ENCODE peak calls at places on chromosomes 12 and 14, in nine cellular contexts. X, L, U, E, C, T, R, W and S are unnamed samples.

GRCh38 chr12:6341439-6342139 is at the start of gene TNFRSF1A:
- DNase-seq in T (peak; percentile 84), E (peak; percentile 77), W (peak; percentile 65), L (peak; percentile 77), X (peak; percentile 87), C (peak; percentile 81), U (peak; percentile 82), R (no peak), S (peak; percentile 85)

GRCh38 chr12:59317598-59317997 is 278.2 kb upstream of the SLC16A7 start:
- DNase-seq in X (no peak), L (no peak), C (no peak), E (no peak), R (no peak), W (no peak), T (no peak), U (no peak), S (no peak)

GRCh38 chr12:75767957-75768356 is 256.5 kb upstream of the KRR1 start:
- DNase-seq in C (no peak), E (no peak), X (no peak), U (no peak), W (no peak), T (no peak), R (no peak), L (no peak), S (no peak)

GRCh38 chr14:67079836-67080235 is 109.4 kb upstream of the GARIN2 start:
- DNase-seq in L (no peak), T (no peak), C (no peak), W (no peak), R (no peak), E (no peak), X (no peak), U (no peak), S (no peak)

GRCh38 chr14:101215936-101216335 is 312.4 kb upstream of the RTL1 start:
- DNase-seq in T (no peak), R (peak; percentile 20), L (no peak), W (no peak), X (no peak), C (no peak), E (no peak), U (no peak), S (no peak)

GRCh38 chr12:28622416-28622815 is 432.2 kb downstream of the CCDC91 start:
- DNase-seq in C (no peak), W (no peak), X (no peak), L (no peak), E (no peak), T (no peak), R (no peak), U (no peak), S (peak; percentile 9)

GRCh38 chr12:25135531-25136154 is 59.3 kb downstream of the DNAI7 start:
- DNase-seq in W (peak; percentile 10), U (no peak), X (no peak), L (no peak), R (no peak), E (peak; percentile 54), T (no peak), C (no peak), S (peak; percentile 10)

GRCh38 chr14:76104802-76105355 is 46.8 kb upstream of the GPATCH2L start:
- DNase-seq in W (no peak), U (no peak), X (no peak), E (no peak), C (no peak), T (no peak), L (no peak), R (no peak), S (no peak)

GRCh38 chr12:112577473-112578334 is 159.0 kb downstream of the PTPN11 start:
- DNase-seq in X (no peak), R (no peak), T (no peak), C (no peak), U (no peak), L (no peak), E (no peak), W (no peak), S (peak; percentile 24)

GRCh38 chr14:37641117-37641516 is 45.7 kb downstream of the TTC6 start:
- DNase-seq in R (no peak), U (no peak), C (no peak), T (no peak), X (no peak), L (no peak), W (no peak), E (no peak), S (no peak)

GRCh38 chr12:108594-108993 is 42.0 kb downstream of the IQSEC3 start:
- DNase-seq in U (no peak), C (no peak), R (no peak), W (no peak), T (no peak), L (peak; percentile 43), E (peak; percentile 58), X (peak; percentile 51), S (no peak)

GRCh38 chr14:103091041-103091882 is 3.3 kb upstream of the EXOC3L4 start:
- DNase-seq in U (peak; percentile 83), C (peak; percentile 42), E (peak; percentile 70), X (no peak), T (peak; percentile 90), W (no peak), R (no peak), L (peak; percentile 64), S (peak; percentile 67)

GRCh38 chr14:75794615-75795038 is 133.6 kb downstream of the TTLL5 start:
- DNase-seq in R (no peak), U (no peak), E (no peak), X (no peak), C (no peak), T (no peak), L (no peak), W (peak; percentile 9), S (no peak)

GRCh38 chr14:60657609-60657983 is 8.3 kb upstream of the SIX1 start:
- DNase-seq in T (peak; percentile 55), U (no peak), R (no peak), C (no peak), X (no peak), E (no peak), W (no peak), L (no peak), S (no peak)

GRCh38 chr14:23146423-23146910 is 27.4 kb upstream of the CEBPE start:
- DNase-seq in L (no peak), W (no peak), C (no peak), E (no peak), X (no peak), R (no peak), U (no peak), T (no peak), S (no peak)

GRCh38 chr14:23147676-23148075 is 28.6 kb upstream of the CEBPE start:
- DNase-seq in C (peak; percentile 37), X (peak; percentile 84), W (no peak), R (no peak), L (no peak), T (no peak), E (peak; percentile 55), U (no peak), S (no peak)

GRCh38 chr14:23145794-23146422 is 26.9 kb upstream of the CEBPE start:
- DNase-seq in L (no peak), C (peak; percentile 55), X (no peak), W (no peak), U (no peak), R (no peak), E (no peak), T (no peak), S (no peak)

GRCh38 chr14:23148596-23149249 is 29.7 kb upstream of the CEBPE start:
- DNase-seq in U (no peak), R (no peak), E (no peak), T (no peak), L (no peak), C (no peak), X (no peak), W (no peak), S (no peak)

GRCh38 chr14:23146980-23147379 is 27.9 kb upstream of the CEBPE start:
- DNase-seq in C (no peak), W (no peak), T (no peak), L (no peak), X (no peak), R (no peak), U (no peak), E (no peak), S (no peak)
- H3K4me1 ChIP-seq in C (no peaks in the 10 kb centered on the region), W (no peaks in the 10 kb centered on the region), T (peaks cover 7% of the 10 kb centered on the region), L (peaks cover 63% of the 10 kb centered on the region), X (no peaks in the 10 kb centered on the region), R (peaks cover 16% of the 10 kb centered on the region), U (no peaks in the 10 kb centered on the region), E (no peaks in the 10 kb centered on the region), S (peaks cover 31% of the 10 kb centered on the region)

GRCh38 chr12:111482464-111482863 is 76.7 kb downstream of the SH2B3 start:
- DNase-seq in E (no peak), X (no peak), L (no peak), T (no peak), C (no peak), R (no peak), W (no peak), U (no peak), S (no peak)
- TF ChIP-seq CTCF in E (no peak), X (peak; percentile 15), L (peak; percentile 37), T (no peak), C (peak; percentile 27), R (no peak), W (no peak), U (no peak), S (no peak)

GRCh38 chr12:108886873-108887629 is 7.2 kb downstream of the DAO start:
- DNase-seq in T (no peak), W (no peak), L (no peak), C (no peak), U (no peak), X (no peak), E (no peak), R (no peak), S (no peak)

GRCh38 chr12:108884116-108885012 is 4.5 kb downstream of the DAO start:
- DNase-seq in W (peak; percentile 14), X (peak; percentile 54), R (no peak), E (peak; percentile 24), L (peak; percentile 39), C (peak; percentile 5), U (no peak), T (peak; percentile 82), S (peak; percentile 67)

GRCh38 chr12:108879615-108880254 is at the start of gene DAO:
- DNase-seq in L (no peak), W (peak; percentile 43), U (no peak), T (no peak), E (no peak), C (no peak), R (no peak), X (no peak), S (no peak)

GRCh38 chr12:108876550-108876949 is 3.3 kb upstream of the DAO start:
- DNase-seq in T (no peak), E (no peak), X (no peak), L (no peak), U (no peak), C (no peak), R (no peak), W (no peak), S (no peak)

DNA sequence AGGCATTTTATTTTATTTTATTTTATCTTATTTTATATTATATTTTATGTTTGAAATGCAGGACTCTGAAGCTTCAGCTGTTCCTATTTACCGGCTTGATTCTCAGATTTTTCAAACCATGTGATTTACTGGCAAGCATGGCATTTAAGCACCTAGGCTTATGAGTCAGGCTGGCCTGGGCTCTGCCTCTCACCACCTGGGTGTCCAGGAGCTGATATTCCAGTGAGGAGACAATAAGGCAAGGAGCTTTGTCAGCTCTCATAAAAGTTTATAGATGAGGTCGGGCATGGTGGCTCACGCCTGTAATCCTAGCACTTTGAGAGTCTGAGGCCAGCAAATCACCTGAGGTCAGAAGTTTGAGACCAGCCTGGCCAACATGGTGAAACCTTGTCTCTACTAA is 2.1 kb downstream of the DAO start:
- DNase-seq in R (no peak), W (no peak), L (no peak), T (no peak), E (no peak), U (no peak), C (no peak), X (no peak), S (no peak)
- H3K4me1 ChIP-seq in R (no peaks in the 10 kb centered on the region), W (peaks cover 23% of the 10 kb centered on the region), L (no peaks in the 10 kb centered on the region), T (no peaks in the 10 kb centered on the region), E (no peaks in the 10 kb centered on the region), U (no peaks in the 10 kb centered on the region), C (no peaks in the 10 kb centered on the region), X (no peaks in the 10 kb centered on the region), S (no peaks in the 10 kb centered on the region)

GRCh38 chr12:124371970-124372555 is 77.2 kb downstream of the RFLNA start:
- DNase-seq in C (no peak), U (no peak), T (no peak), W (no peak), R (no peak), X (no peak), L (no peak), E (no peak), S (no peak)
- TF ChIP-seq CTCF in C (no peak), U (no peak), T (no peak), W (peak; percentile 3), R (no peak), X (no peak), L (no peak), E (no peak), S (peak; percentile 28)